ENCODE peak calls at places on chromosome 6, in seven cellular contexts. R is PC-3; T is transverse colon; B is small intestine; W is right cardiac atrium; K is gastrocnemius medialis; X is CD8-positive, alpha-beta T cell. Z is an unnamed sample.

GRCh38 chr6:126914172-126914571 is 204.3 kb upstream of the RSPO3 start:
- DNase-seq in R (no peak), T (no peak), B (no peak), W (no peak), K (no peak), X (no peak), Z (no peak)

GRCh38 chr6:162442675-162443074 is 284.9 kb downstream of the PRKN start:
- DNase-seq in R (no peak), T (no peak), B (peak), W (no peak), K (no peak), X (no peak), Z (peak)

GRCh38 chr6:36858407-36858981 is 16.1 kb downstream of the PPIL1 start:
- DNase-seq in R (no peak), T (no peak), B (no peak), W (peak), K (no peak), X (no peak), Z (peak)

GRCh38 chr6:135314543-135314942 is 133.4 kb downstream of the MYB start:
- DNase-seq in R (no peak), T (no peak), B (no peak), W (no peak), K (no peak), X (no peak), Z (no peak)

GRCh38 chr6:145483191-145483996 is 251.9 kb downstream of the EPM2A start:
- DNase-seq in R (peak), T (no peak), B (no peak), W (no peak), K (no peak), X (no peak), Z (no peak)

GRCh38 chr6:38846844-38847243 is 131.7 kb downstream of the DNAH8 start:
- DNase-seq in R (peak), T (no peak), B (no peak), W (no peak), K (no peak), X (no peak), Z (no peak)

GRCh38 chr6:134720353-134721094 is 229.4 kb downstream of the ALDH8A1 start:
- DNase-seq in R (no peak), T (no peak), B (no peak), W (no peak), K (no peak), X (no peak), Z (peak)

GRCh38 chr6:44464527-44465310 is 77.2 kb downstream of the CDC5L start:
- DNase-seq in R (no peak), T (no peak), B (no peak), W (no peak), K (no peak), X (no peak), Z (peak)

GRCh38 chr6:31004285-31004684 is 6.0 kb upstream of the MUC22 start:
- DNase-seq in R (peak), T (no peak), B (no peak), W (no peak), K (no peak), X (no peak), Z (no peak)

GRCh38 chr6:55868910-55869479 is 6.4 kb downstream of the BMP5 start:
- DNase-seq in R (peak), T (no peak), B (no peak), W (no peak), K (no peak), X (no peak), Z (no peak)

GRCh38 chr6:7042654-7043545 is 64.9 kb upstream of the RREB1 start:
- DNase-seq in R (no peak), T (no peak), B (peak), W (no peak), K (peak), X (no peak), Z (peak)

GRCh38 chr6:148530976-148531375 is 188.3 kb downstream of the SASH1 start:
- DNase-seq in R (no peak), T (no peak), B (no peak), W (no peak), K (no peak), X (no peak), Z (no peak)

GRCh38 chr6:56730663-56731529 is 88.2 kb upstream of the DST start:
- DNase-seq in R (peak), T (no peak), B (no peak), W (no peak), K (no peak), X (no peak), Z (peak)

GRCh38 chr6:786946-787763 is 94.2 kb upstream of the EXOC2 start:
- DNase-seq in R (peak), T (no peak), B (no peak), W (no peak), K (no peak), X (no peak), Z (peak)

GRCh38 chr6:29424575-29424974 is 9.8 kb downstream of the OR12D1 start:
- DNase-seq in R (no peak), T (no peak), B (no peak), W (no peak), K (no peak), X (no peak), Z (no peak)

GRCh38 chr6:156645106-156645505 is 132.1 kb upstream of the ARID1B start:
- DNase-seq in R (no peak), T (no peak), B (no peak), W (no peak), K (no peak), X (no peak), Z (peak)

GRCh38 chr6:11433860-11434259 is 103.7 kb upstream of the TMEM170B start:
- DNase-seq in R (peak), T (no peak), B (peak), W (no peak), K (no peak), X (no peak), Z (no peak)

GRCh38 chr6:43809417-43810305 is 39.6 kb downstream of the VEGFA start:
- DNase-seq in R (peak), T (no peak), B (peak), W (no peak), K (no peak), X (no peak), Z (no peak)

GRCh38 chr6:113664909-113665308 is 192.2 kb upstream of the MARCKS start:
- DNase-seq in R (no peak), T (no peak), B (no peak), W (no peak), K (no peak), X (no peak), Z (no peak)

GRCh38 chr6:28725274-28725809 is 198.4 kb downstream of the TRIM27 start:
- DNase-seq in R (no peak), T (no peak), B (no peak), W (no peak), K (no peak), X (no peak), Z (no peak)

GRCh38 chr6:38612386-38612965 is 27.3 kb downstream of the BTBD9 start:
- DNase-seq in R (no peak), T (no peak), B (no peak), W (no peak), K (no peak), X (no peak), Z (peak)

GRCh38 chr6:78523622-78524021 is 343.7 kb upstream of the IRAK1BP1 start:
- DNase-seq in R (peak), T (no peak), B (no peak), W (no peak), K (no peak), X (no peak), Z (peak)

GRCh38 chr6:134936927-134937326 is 13.0 kb downstream of the ALDH8A1 start:
- DNase-seq in R (peak), T (no peak), B (no peak), W (no peak), K (no peak), X (no peak), Z (peak)

GRCh38 chr6:22828179-22829062 is 259.1 kb downstream of the HDGFL1 start:
- DNase-seq in R (peak), T (peak), B (peak), W (no peak), K (no peak), X (no peak), Z (peak)

GRCh38 chr6:116507324-116507723 is 4.1 kb upstream of the CALHM5 start:
- DNase-seq in R (peak), T (no peak), B (no peak), W (no peak), K (no peak), X (no peak), Z (peak)

GRCh38 chr6:160276126-160276525 is 17.5 kb upstream of the SLC22A2 start:
- DNase-seq in R (no peak), T (no peak), B (no peak), W (no peak), K (no peak), X (no peak), Z (no peak)

GRCh38 chr6:70221025-70221714 is 81.7 kb downstream of the COL9A1 start:
- DNase-seq in R (peak), T (no peak), B (peak), W (peak), K (no peak), X (no peak), Z (peak)

GRCh38 chr6:146543940-146544661 is 468 bp downstream of the RAB32 start:
- DNase-seq in R (peak), T (peak), B (peak), W (peak), K (peak), X (no peak), Z (peak)

GRCh38 chr6:157763129-157763893 is 59.7 kb upstream of the SNX9 start:
- DNase-seq in R (peak), T (peak), B (peak), W (peak), K (peak), X (no peak), Z (no peak)

GRCh38 chr6:158072083-158072721 is 90.5 kb downstream of the SYNJ2 start:
- DNase-seq in R (peak), T (peak), B (peak), W (peak), K (peak), X (peak), Z (peak)

GRCh38 chr6:100426689-100427338 is 37.9 kb downstream of the SIM1 start:
- DNase-seq in R (no peak), T (no peak), B (no peak), W (no peak), K (no peak), X (no peak), Z (no peak)

GRCh38 chr6:1086446-1086845 is 225.5 kb upstream of the FOXQ1 start:
- DNase-seq in R (no peak), T (no peak), B (no peak), W (no peak), K (no peak), X (no peak), Z (no peak)

GRCh38 chr6:80676386-80676785 is 569.9 kb downstream of the BCKDHB start:
- DNase-seq in R (peak), T (no peak), B (no peak), W (no peak), K (no peak), X (no peak), Z (no peak)

GRCh38 chr6:81565071-81565470 is 187.4 kb downstream of the TENT5A start:
- DNase-seq in R (peak), T (no peak), B (no peak), W (no peak), K (no peak), X (no peak), Z (peak)

GRCh38 chr6:5529015-5529414 is 267.7 kb downstream of the FARS2 start:
- DNase-seq in R (peak), T (no peak), B (no peak), W (no peak), K (no peak), X (no peak), Z (no peak)

GRCh38 chr6:113858067-113858604 is 991 bp downstream of the MARCKS start:
- DNase-seq in R (peak), T (peak), B (no peak), W (peak), K (no peak), X (no peak), Z (peak)

GRCh38 chr6:106516629-106517028 is 112.7 kb downstream of the RTN4IP1 start:
- DNase-seq in R (no peak), T (no peak), B (no peak), W (no peak), K (no peak), X (no peak), Z (no peak)
- H3K27ac ChIP-seq in R (no peak), T (peak), B (peak), W (no peak), K (no peak), X (no peak), Z (no peak)

GRCh38 chr6:168133186-168133585 is 54.2 kb upstream of the FRMD1 start:
- DNase-seq in R (no peak), T (no peak), B (no peak), W (peak), K (peak), X (no peak), Z (no peak)
- H3K4me3 ChIP-seq in R (no peak), T (no peak), B (no peak), W (peak), K (peak), X (no peak), Z (no peak)

GRCh38 chr6:136701011-136701410 is 91.3 kb downstream of the MAP3K5 start:
- DNase-seq in R (no peak), T (no peak), B (peak), W (no peak), K (no peak), X (no peak), Z (no peak)
- H3K27ac ChIP-seq in R (no peak), T (no peak), B (no peak), W (no peak), K (no peak), X (no peak), Z (no peak)

DNA sequence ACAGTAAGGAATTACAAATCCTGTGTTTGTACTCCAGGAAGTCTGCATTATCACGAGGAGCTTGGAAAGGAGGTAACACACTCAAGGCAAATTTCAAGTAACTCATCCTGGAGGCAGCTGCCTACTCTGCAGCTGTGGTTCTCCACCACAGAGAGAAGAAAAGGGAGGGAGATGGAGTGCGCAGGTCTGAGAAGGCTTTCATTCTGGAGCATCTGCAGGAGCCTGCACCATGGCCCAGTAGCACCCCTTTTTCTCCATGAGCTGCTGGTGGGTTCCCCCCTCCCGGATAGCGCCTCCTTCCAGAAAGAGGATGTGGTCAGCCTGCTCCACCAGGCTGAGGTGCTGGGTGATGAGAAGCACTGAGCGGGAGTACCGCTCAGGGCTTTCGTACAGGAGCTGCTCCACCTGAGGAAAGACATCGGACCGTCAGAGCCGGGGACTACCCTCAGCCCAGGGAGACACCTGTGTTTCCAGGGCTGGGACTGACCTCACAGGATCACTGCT is 1.6 kb upstream of the PSMB8 start:
- DNase-seq in R (no peak), T (peak), B (no peak), W (no peak), K (no peak), X (peak), Z (no peak)
- H3K4me3 ChIP-seq in R (no peak), T (no peak), B (peak), W (peak), K (peak), X (peak), Z (no peak)

GRCh38 chr6:118574051-118574865 is 26.2 kb downstream of the PLN start:
- DNase-seq in R (no peak), T (no peak), B (no peak), W (no peak), K (no peak), X (no peak), Z (no peak)
- H3K27ac ChIP-seq in R (no peak), T (no peak), B (no peak), W (no peak), K (no peak), X (no peak), Z (no peak)